ENCODE peak calls at places on chromosomes 3 and 15, in five cellular contexts. N, B, H, D and O are unnamed samples.

GRCh38 chr3:72058493-72059081 is 273.6 kb upstream of the PROK2 start:
- DNase-seq in N (peak), B (no peak), H (no peak), D (no peak), O (no peak)

GRCh38 chr3:58023536-58023935 is 15.3 kb downstream of the FLNB start:
- DNase-seq in N (no peak), B (no peak), H (no peak), D (no peak), O (no peak)

GRCh38 chr3:83500422-83500821 is 1458.4 kb upstream of the CADM2 start:
- DNase-seq in N (no peak), B (no peak), H (no peak), D (no peak), O (no peak)

GRCh38 chr3:58463942-58464271 is 28.0 kb upstream of the KCTD6 start:
- DNase-seq in N (no peak), B (no peak), H (no peak), D (no peak), O (no peak)

GRCh38 chr15:100783760-100784492 is 95.7 kb upstream of the ALDH1A3 start:
- DNase-seq in N (no peak), B (no peak), H (no peak), D (no peak), O (no peak)

GRCh38 chr3:105790534-105790933 is 78.3 kb downstream of the CBLB start:
- DNase-seq in N (no peak), B (no peak), H (no peak), D (no peak), O (no peak)

GRCh38 chr3:145639207-145639606 is 521.8 kb downstream of the PLOD2 start:
- DNase-seq in N (no peak), B (no peak), H (no peak), D (no peak), O (no peak)

GRCh38 chr15:45185903-45186770 is 1.6 kb downstream of the SHF start:
- DNase-seq in N (no peak), B (no peak), H (no peak), D (no peak), O (no peak)

GRCh38 chr3:196120291-196120951 is 38.5 kb upstream of the TFRC start:
- DNase-seq in N (no peak), B (no peak), H (no peak), D (no peak), O (no peak)

GRCh38 chr3:123880998-123881561 is 3.1 kb downstream of the MYLK start:
- DNase-seq in N (no peak), B (no peak), H (peak), D (peak), O (no peak)

GRCh38 chr15:75358771-75359536 is 9.5 kb downstream of the MAN2C1 start:
- DNase-seq in N (peak), B (no peak), H (no peak), D (no peak), O (no peak)

GRCh38 chr3:150727653-150728502 is 24.2 kb upstream of the ERICH6 start:
- DNase-seq in N (no peak), B (no peak), H (no peak), D (no peak), O (no peak)

GRCh38 chr3:42736081-42736480 is 33.5 kb upstream of the HHATL start:
- DNase-seq in N (no peak), B (no peak), H (no peak), D (no peak), O (no peak)

GRCh38 chr3:139129892-139130291 is 85.2 kb upstream of the PRR23C start:
- DNase-seq in N (no peak), B (no peak), H (no peak), D (no peak), O (no peak)

GRCh38 chr3:118882353-118882947 is 152.2 kb downstream of the IGSF11 start:
- DNase-seq in N (peak), B (peak), H (peak), D (peak), O (peak)

GRCh38 chr15:70186152-70186551 is 88.4 kb upstream of the TLE3 start:
- DNase-seq in N (no peak), B (no peak), H (no peak), D (no peak), O (no peak)

GRCh38 chr3:15794303-15794771 is 3.4 kb downstream of the ANKRD28 start:
- DNase-seq in N (no peak), B (no peak), H (peak), D (no peak), O (no peak)

GRCh38 chr3:114380233-114380645 is 86.4 kb downstream of the TIGIT start:
- DNase-seq in N (peak), B (no peak), H (peak), D (peak), O (no peak)

GRCh38 chr15:73956276-73957086 is 30.2 kb downstream of the LOXL1 start:
- DNase-seq in N (no peak), B (no peak), H (peak), D (peak), O (no peak)